ENCODE peak calls at places on chromosome 6, in ten cellular contexts. X is psoas muscle; L is CD4-positive, alpha-beta T cell; A is transverse colon; K is endothelial cell of umbilical vein; R is keratinocyte; J is Peyer's patch; Y is thyroid gland; T is PC-3; C is endodermal cell. H is an unnamed sample.

GRCh38 chr6:110345025-110345424 is 13.1 kb downstream of the METTL24 start:
- DNase-seq in L (no peak), X (no peak), A (no peak), R (no peak), J (no peak), Y (no peak), K (no peak), C (no peak), T (no peak), H (no peak)

GRCh38 chr6:55531496-55531895 is 47.5 kb downstream of the HMGCLL1 start:
- DNase-seq in Y (no peak), T (no peak), L (no peak), A (no peak), J (no peak), C (no peak), R (no peak), X (no peak), K (no peak), H (no peak)

GRCh38 chr6:110041830-110042229 is 63.7 kb downstream of the GPR6 start:
- DNase-seq in L (no peak), X (no peak), K (no peak), C (no peak), J (no peak), T (no peak), Y (no peak), R (no peak), A (no peak), H (no peak)

GRCh38 chr6:16420715-16421461 is 182.5 kb downstream of the GMPR start:
- DNase-seq in L (no peak), R (no peak), T (peak; percentile 43), Y (no peak), K (no peak), J (no peak), C (no peak), X (no peak), A (peak; percentile 32), H (peak; percentile 66)

GRCh38 chr6:125050663-125051318 is 88.6 kb downstream of the RNF217 start:
- DNase-seq in Y (no peak), K (no peak), J (no peak), L (no peak), T (no peak), C (no peak), R (no peak), X (no peak), A (no peak), H (no peak)

GRCh38 chr6:75842732-75843131 is 93.7 kb downstream of the MYO6 start:
- DNase-seq in A (no peak), J (no peak), X (no peak), T (no peak), Y (no peak), R (no peak), K (peak; percentile 83), C (no peak), L (no peak), H (no peak)

GRCh38 chr6:123702943-123703342 is 66.2 kb upstream of the TRDN start:
- DNase-seq in J (no peak), T (no peak), K (no peak), Y (no peak), A (no peak), L (no peak), C (no peak), X (no peak), R (no peak), H (no peak)

GRCh38 chr6:144644776-144645175 is 359.6 kb downstream of the UTRN start:
- DNase-seq in Y (no peak), R (no peak), J (no peak), C (no peak), T (no peak), K (no peak), A (no peak), L (no peak), X (no peak), H (peak; percentile 85)

GRCh38 chr6:27159725-27160124 is 87.8 kb upstream of the PRSS16 start:
- DNase-seq in K (no peak), X (no peak), T (no peak), L (no peak), J (no peak), A (no peak), Y (no peak), C (no peak), R (no peak), H (no peak)

GRCh38 chr6:81786159-81786558 is 33.7 kb upstream of the TENT5A start:
- DNase-seq in K (no peak), C (no peak), R (no peak), J (no peak), T (no peak), Y (no peak), L (no peak), A (no peak), X (no peak), H (no peak)

GRCh38 chr6:33163540-33163939 is 28.7 kb downstream of the COL11A2 start:
- DNase-seq in X (no peak), J (no peak), A (no peak), C (no peak), Y (no peak), K (no peak), R (no peak), L (no peak), T (no peak), H (no peak)

GRCh38 chr6:134047673-134048072 is 4.8 kb downstream of the SLC2A12 start:
- DNase-seq in C (peak; percentile 45), A (no peak), L (no peak), T (no peak), J (no peak), X (peak; percentile 81), Y (no peak), R (no peak), K (no peak), H (no peak)

DNA sequence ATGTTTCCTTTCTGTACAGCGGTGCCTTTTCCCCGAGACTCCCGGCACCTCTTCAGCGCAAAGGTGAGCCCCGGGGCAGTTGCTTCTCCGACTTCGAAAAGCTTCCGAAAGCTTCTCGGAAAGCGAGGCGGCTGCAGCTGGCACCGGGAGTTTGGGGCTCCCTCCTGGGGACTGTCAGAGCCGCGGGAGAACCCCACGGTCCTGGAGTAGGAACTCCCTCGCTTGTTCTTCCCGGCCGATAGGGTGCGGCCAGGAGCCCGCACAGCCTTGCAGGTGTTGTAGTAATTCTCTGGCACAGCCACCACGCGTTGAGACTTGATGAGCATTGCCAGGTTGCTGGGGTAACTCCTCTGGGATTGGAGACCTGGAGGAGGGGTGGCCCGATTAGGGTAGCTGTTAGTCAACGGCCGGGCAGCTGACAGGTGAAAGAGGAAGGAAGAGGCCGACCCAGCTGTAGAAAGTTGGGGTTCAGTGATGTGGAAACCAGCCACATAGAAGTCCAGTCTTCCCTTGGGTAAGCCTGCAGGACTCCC is 708 bp downstream of the KDM1B start:
- DNase-seq in J (peak; percentile 89), X (peak; percentile 72), L (no peak), A (peak; percentile 82), K (peak; percentile 40), T (peak; percentile 87), Y (peak; percentile 91), C (peak; percentile 93), R (peak; percentile 74), H (peak; percentile 62)
- TF ChIP-seq CTCF in J (peak; percentile 53), X (peak; percentile 35), L (no peak), A (peak; percentile 41), K (no peak), T (peak; percentile 59), Y (peak; percentile 34), C (peak; percentile 66), R (peak; percentile 49), H (peak; percentile 35)

GRCh38 chr6:159254186-159254585 is 85.0 kb downstream of the FNDC1 start:
- DNase-seq in K (no peak), T (no peak), Y (no peak), J (no peak), R (no peak), A (no peak), C (no peak), L (no peak), X (no peak), H (no peak)
- H3K9me3 ChIP-seq in K (no peaks in the 10 kb centered on the region), T (no peaks in the 10 kb centered on the region), Y (no peaks in the 10 kb centered on the region), J (no peaks in the 10 kb centered on the region), R (no peaks in the 10 kb centered on the region), A (no peaks in the 10 kb centered on the region), C (no peaks in the 10 kb centered on the region), L (no peaks in the 10 kb centered on the region), X (no peaks in the 10 kb centered on the region), H (no peaks in the 10 kb centered on the region)

DNA sequence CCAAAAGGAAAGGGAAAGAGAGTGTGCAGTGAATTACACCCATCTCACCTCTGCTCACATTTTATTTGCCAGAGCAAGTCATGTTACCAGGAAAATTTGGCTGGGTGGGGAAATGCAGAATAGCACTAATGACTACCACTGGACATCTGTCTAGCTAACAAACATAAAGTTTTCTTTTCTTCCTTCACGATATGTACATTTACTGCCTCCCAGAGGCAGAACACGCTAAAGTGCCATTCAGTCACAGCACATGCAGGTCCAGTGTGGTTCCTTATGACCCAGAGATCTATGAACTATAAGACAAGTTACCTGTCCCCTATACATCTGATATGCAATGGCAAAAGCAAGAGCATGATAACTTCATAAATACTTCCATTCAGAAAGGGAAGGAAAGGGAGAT is 194.1 kb downstream of the OGFRL1 start:
- DNase-seq in R (no peak), Y (no peak), J (no peak), L (no peak), C (no peak), T (peak; percentile 36), A (no peak), K (peak; percentile 43), X (no peak), H (peak; percentile 64)
- TF ChIP-seq CTCF in R (peak; percentile 22), Y (no peak), J (peak; percentile 4), L (no peak), C (no peak), T (peak; percentile 47), A (no peak), K (peak; percentile 5), X (peak; percentile 13), H (peak; percentile 45)

GRCh38 chr6:116309657-116310056 is 29.9 kb upstream of the TSPYL1 start:
- DNase-seq in K (no peak), T (no peak), C (no peak), Y (no peak), X (no peak), J (no peak), R (no peak), A (no peak), L (no peak), H (no peak)

GRCh38 chr6:116304538-116305097 is 24.9 kb upstream of the TSPYL1 start:
- DNase-seq in L (no peak), R (no peak), X (no peak), J (no peak), C (no peak), Y (no peak), T (no peak), K (no peak), A (no peak), H (no peak)

GRCh38 chr6:116307001-116307400 is 27.3 kb upstream of the TSPYL1 start:
- DNase-seq in Y (no peak), L (no peak), J (no peak), C (no peak), K (no peak), X (no peak), A (no peak), T (no peak), R (no peak), H (no peak)

GRCh38 chr6:116309001-116309400 is 29.3 kb upstream of the TSPYL1 start:
- DNase-seq in C (no peak), T (no peak), K (no peak), X (no peak), A (no peak), L (no peak), Y (no peak), J (no peak), R (no peak), H (no peak)

DNA sequence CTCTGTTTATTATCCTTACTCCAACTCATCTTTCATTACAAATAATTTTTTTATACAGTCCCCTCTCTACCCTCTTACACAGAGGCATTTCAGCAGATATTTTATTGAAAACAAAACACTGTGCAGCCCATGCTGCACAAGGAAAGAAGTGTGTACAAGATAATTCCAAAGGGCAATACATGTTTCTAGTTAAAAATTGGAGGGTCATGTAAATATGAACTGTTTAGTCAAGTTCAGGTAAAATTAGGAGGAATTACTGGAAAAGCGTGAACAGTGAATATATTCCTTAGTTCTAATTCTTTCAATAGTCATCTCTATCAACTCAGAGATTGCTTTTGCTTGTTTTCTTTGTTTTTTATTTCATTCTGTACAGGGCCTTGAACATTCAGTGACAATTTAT is 27.9 kb upstream of the TSPYL1 start:
- DNase-seq in K (no peak), L (no peak), A (no peak), X (no peak), J (no peak), Y (no peak), C (no peak), R (no peak), T (no peak), H (no peak)
- H3K9me3 ChIP-seq in K (no peaks in the 10 kb centered on the region), L (no peaks in the 10 kb centered on the region), A (no peaks in the 10 kb centered on the region), X (no peaks in the 10 kb centered on the region), J (no peaks in the 10 kb centered on the region), Y (no peaks in the 10 kb centered on the region), C (no peaks in the 10 kb centered on the region), R (no peaks in the 10 kb centered on the region), T (no peaks in the 10 kb centered on the region), H (peaks cover 3% of the 10 kb centered on the region)

H was measured in cardiac muscle cell.